ENCODE peak calls at places on chromosome 15, in four cellular contexts. E, U, Q and G are unnamed samples.

GRCh38 chr15:59616390-59616789 is 4.8 kb downstream of the GCNT3 start:
- DNase-seq in E (no peak), U (no peak), Q (no peak), G (no peak)

GRCh38 chr15:91469627-91470567 is 369.8 kb downstream of the SV2B start:
- DNase-seq in E (no peak), U (no peak), Q (no peak), G (no peak)

GRCh38 chr15:32993285-32993684 is 201.2 kb downstream of the FMN1 start:
- DNase-seq in E (no peak), U (no peak), Q (no peak), G (no peak)

GRCh38 chr15:80615783-80616391 is 79.2 kb upstream of the ABHD17C start:
- DNase-seq in E (no peak), U (peak), Q (peak), G (peak)

GRCh38 chr15:81337241-81337640 is 13.3 kb upstream of the STARD5 start:
- DNase-seq in E (peak), U (no peak), Q (no peak), G (no peak)

GRCh38 chr15:78772738-78773137 is 38.5 kb downstream of the ADAMTS7 start:
- DNase-seq in E (no peak), U (no peak), Q (no peak), G (no peak)

GRCh38 chr15:32774022-32774421 is 56.2 kb downstream of the GREM1 start:
- DNase-seq in E (no peak), U (no peak), Q (no peak), G (no peak)

GRCh38 chr15:101535170-101535902 is 45.8 kb upstream of the PCSK6 start:
- DNase-seq in E (peak), U (no peak), Q (no peak), G (no peak)

GRCh38 chr15:58988011-58988785 is 735 bp downstream of the RNF111 start:
- DNase-seq in E (peak), U (peak), Q (peak), G (peak)

GRCh38 chr15:60620707-60621106 is 141.8 kb upstream of the ICE2 start:
- DNase-seq in E (peak), U (no peak), Q (peak), G (no peak)

GRCh38 chr15:84108725-84109124 is 126.8 kb upstream of the GOLGA6L4 start:
- DNase-seq in E (no peak), U (no peak), Q (no peak), G (no peak)

GRCh38 chr15:29749365-29750086 is 72.7 kb downstream of the TJP1 start:
- DNase-seq in E (no peak), U (no peak), Q (no peak), G (no peak)

GRCh38 chr15:52161406-52161966 is 29.7 kb downstream of the GNB5 start:
- DNase-seq in E (no peak), U (no peak), Q (no peak), G (no peak)

GRCh38 chr15:71149645-71150557 is 34.6 kb downstream of the THSD4 start:
- DNase-seq in E (no peak), U (no peak), Q (peak), G (peak)

GRCh38 chr15:36658905-36659304 is 79.5 kb downstream of the CDIN1 start:
- DNase-seq in E (no peak), U (no peak), Q (no peak), G (no peak)

GRCh38 chr15:53031469-53031868 is 241.3 kb upstream of the ONECUT1 start:
- DNase-seq in E (no peak), U (no peak), Q (no peak), G (no peak)

GRCh38 chr15:23647421-23648375 is at the start of gene MAGEL2:
- DNase-seq in E (peak), U (peak), Q (no peak), G (no peak)

GRCh38 chr15:96276438-96277210 is 53.9 kb upstream of the NR2F2 start:
- DNase-seq in E (no peak), U (no peak), Q (no peak), G (no peak)

GRCh38 chr15:48748535-48748934 is 62.3 kb downstream of the CEP152 start:
- DNase-seq in E (no peak), U (no peak), Q (no peak), G (no peak)

GRCh38 chr15:48190932-48191573 is 412 bp upstream of the CTXN2 start:
- DNase-seq in E (peak), U (peak), Q (peak), G (peak)

GRCh38 chr15:33292718-33293307 is 18.0 kb upstream of the RYR3 start:
- DNase-seq in E (peak), U (peak), Q (peak), G (peak)

GRCh38 chr15:75702431-75702830 is 10.2 kb downstream of the CSPG4 start:
- DNase-seq in E (no peak), U (no peak), Q (no peak), G (no peak)

GRCh38 chr15:89335289-89336041 is 841 bp upstream of the POLG start:
- DNase-seq in E (peak), U (peak), Q (peak), G (no peak)

GRCh38 chr15:66760358-66760967 is 58.4 kb downstream of the SMAD6 start:
- DNase-seq in E (no peak), U (no peak), Q (no peak), G (peak)

GRCh38 chr15:70775160-70775559 is 11.8 kb upstream of the UACA start:
- DNase-seq in E (no peak), U (no peak), Q (no peak), G (no peak)

GRCh38 chr15:72227720-72228119 is 3.3 kb downstream of the PKM start:
- DNase-seq in E (no peak), U (no peak), Q (no peak), G (no peak)

GRCh38 chr15:76553102-76553501 is 216.5 kb downstream of the ISL2 start:
- DNase-seq in E (no peak), U (no peak), Q (no peak), G (peak)

GRCh38 chr15:88745696-88746095 is 57.5 kb upstream of the ACAN start:
- DNase-seq in E (no peak), U (no peak), Q (no peak), G (no peak)

GRCh38 chr15:80936288-80937078 is 53.1 kb downstream of the MESD start:
- DNase-seq in E (no peak), U (no peak), Q (no peak), G (no peak)

GRCh38 chr15:61047783-61048182 is 181.3 kb downstream of the RORA start:
- DNase-seq in E (no peak), U (no peak), Q (no peak), G (no peak)

GRCh38 chr15:93087825-93088199 is 1.2 kb downstream of the RGMA start:
- DNase-seq in E (peak), U (peak), Q (peak), G (peak)

GRCh38 chr15:96582473-96582872 is 252.0 kb downstream of the NR2F2 start:
- DNase-seq in E (no peak), U (no peak), Q (no peak), G (no peak)

GRCh38 chr15:27844018-27844666 is 255.0 kb downstream of the OCA2 start:
- DNase-seq in E (peak), U (no peak), Q (no peak), G (no peak)

GRCh38 chr15:66581972-66582537 is 16.3 kb upstream of the LCTL start:
- DNase-seq in E (no peak), U (no peak), Q (no peak), G (no peak)

GRCh38 chr15:48965972-48966371 is 2.3 kb upstream of the SHC4 start:
- DNase-seq in E (no peak), U (no peak), Q (no peak), G (no peak)

GRCh38 chr15:78257681-78258080 is 6.7 kb upstream of the DNAJA4 start:
- DNase-seq in E (no peak), U (no peak), Q (no peak), G (no peak)

GRCh38 chr15:99014803-99015676 is 7.4 kb upstream of the PGPEP1L start:
- DNase-seq in E (peak), U (peak), Q (peak), G (peak)

GRCh38 chr15:99480223-99480810 is 85.5 kb upstream of the MEF2A start:
- DNase-seq in E (no peak), U (no peak), Q (no peak), G (no peak)

GRCh38 chr15:26974120-26974780 is 3.3 kb downstream of the GABRG3 start:
- DNase-seq in E (peak), U (no peak), Q (no peak), G (no peak)

GRCh38 chr15:72844067-72844466 is 60.5 kb upstream of the ADPGK start:
- DNase-seq in E (no peak), U (no peak), Q (no peak), G (no peak)

GRCh38 chr15:38275951-38276350 is 23.3 kb downstream of the SPRED1 start:
- DNase-seq in E (no peak), U (no peak), Q (no peak), G (no peak)
- TF ChIP-seq POLR2A in E (no peak), U (no peak), Q (no peak), G (no peak)

GRCh38 chr15:97995192-97995591 is 34.7 kb downstream of the ARRDC4 start:
- DNase-seq in E (no peak), U (no peak), Q (no peak), G (no peak)
- H3K4me3 ChIP-seq in E (no peak), U (no peak), Q (no peak), G (no peak)

GRCh38 chr15:62391565-62392262 is 226.6 kb upstream of the C2CD4B start:
- DNase-seq in E (peak), U (peak), Q (peak), G (peak)

GRCh38 chr15:62390793-62391543 is 225.9 kb upstream of the C2CD4B start:
- DNase-seq in E (peak), U (peak), Q (peak), G (peak)

GRCh38 chr15:62392411-62392810 is 227.3 kb upstream of the C2CD4B start:
- DNase-seq in E (no peak), U (no peak), Q (no peak), G (peak)

GRCh38 chr15:62393196-62393595 is 228.1 kb upstream of the C2CD4B start:
- DNase-seq in E (no peak), U (no peak), Q (no peak), G (no peak)

DNA sequence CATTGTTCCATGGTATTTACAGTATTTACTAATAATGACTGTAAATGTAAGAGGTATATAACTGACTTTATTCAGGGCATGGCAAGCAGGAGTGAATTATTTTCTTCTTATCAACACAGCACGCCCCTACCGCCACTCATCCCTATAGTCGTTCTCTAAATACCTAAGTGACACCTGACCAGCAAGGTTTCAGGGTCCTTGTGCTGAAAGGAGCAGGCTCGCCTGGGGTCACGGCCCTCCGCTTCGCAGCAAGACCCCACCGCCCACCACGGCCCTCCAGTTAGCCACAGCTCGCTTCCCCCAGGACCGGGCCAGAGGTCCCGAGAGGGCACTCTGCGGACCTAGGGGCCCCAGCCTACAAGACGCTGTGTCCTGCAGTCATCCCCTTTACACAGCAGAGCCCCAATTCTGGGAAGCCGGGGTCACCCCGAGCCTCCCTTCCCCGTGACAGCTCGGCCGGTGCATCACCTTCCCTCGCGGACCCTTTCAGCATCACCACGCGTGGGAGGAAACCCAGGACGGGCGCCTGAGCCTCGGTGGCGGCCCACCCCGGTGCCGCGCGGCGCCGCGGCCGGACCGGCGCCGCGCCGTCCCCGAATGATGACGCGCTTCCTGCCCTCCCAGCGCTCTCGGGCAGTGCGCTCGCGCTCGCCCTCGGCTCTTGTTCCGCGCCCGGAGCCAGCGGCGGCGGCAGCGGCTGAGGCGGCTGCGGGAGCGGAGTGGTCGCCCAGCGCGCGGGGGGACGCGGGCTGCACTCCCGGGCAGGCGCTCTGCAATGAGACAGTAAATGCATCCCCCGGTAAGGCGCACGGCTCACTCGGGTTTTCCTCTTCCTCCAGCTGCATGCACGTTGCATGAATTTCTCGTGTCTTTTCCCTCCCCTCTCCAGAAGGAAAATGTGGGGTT is 225.1 kb upstream of the C2CD4B start:
- DNase-seq in E (peak), U (peak), Q (peak), G (peak)
- TF ChIP-seq POLR2A in E (peak), U (peak), Q (peak), G (peak)

GRCh38 chr15:73989001-73989798 is 2.9 kb downstream of the STOML1 start:
- DNase-seq in E (no peak), U (no peak), Q (no peak), G (no peak)

GRCh38 chr15:73991726-73992593 is at the start of gene STOML1:
- DNase-seq in E (peak), U (peak), Q (peak), G (peak)

GRCh38 chr15:73988075-73988969 is 3.8 kb downstream of the STOML1 start:
- DNase-seq in E (no peak), U (no peak), Q (no peak), G (no peak)

GRCh38 chr15:73991260-73991659 is 835 bp downstream of the STOML1 start:
- DNase-seq in E (no peak), U (peak), Q (peak), G (peak)

DNA sequence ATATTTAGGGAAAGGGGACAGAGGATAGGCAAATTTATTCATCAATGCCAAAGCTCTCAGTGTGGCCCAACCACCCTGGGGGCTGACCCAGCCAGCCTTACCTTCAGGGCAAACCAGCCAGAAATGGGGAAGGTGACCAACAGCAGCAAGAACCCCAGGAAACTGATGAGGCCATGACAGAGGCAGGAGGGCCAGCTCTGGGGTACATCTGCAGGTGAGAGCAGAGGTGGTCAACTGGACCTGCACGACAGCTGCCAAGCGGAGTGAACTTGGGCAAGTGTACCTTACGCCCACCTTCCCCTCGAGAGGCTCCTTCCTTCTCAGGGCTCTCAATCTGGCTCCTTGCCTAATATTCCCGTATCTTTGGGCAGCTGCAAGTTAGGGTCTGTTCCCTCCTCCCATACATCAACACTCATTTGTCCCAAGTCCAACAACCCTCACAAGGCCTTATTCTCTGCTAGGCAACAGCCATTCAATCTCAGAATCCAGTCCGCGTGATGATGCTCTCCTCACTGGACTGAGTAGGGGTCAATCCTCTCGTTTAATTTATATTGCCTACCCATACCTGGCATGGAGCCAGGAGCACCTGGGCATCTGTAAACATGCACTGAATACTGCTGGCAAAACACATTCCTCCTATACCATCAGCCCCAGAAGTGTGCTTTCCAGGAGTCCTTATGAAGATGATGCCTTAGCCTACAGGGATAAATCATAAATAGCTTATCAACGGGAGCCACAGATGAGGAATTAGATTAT is 1.7 kb downstream of the STOML1 start:
- DNase-seq in E (no peak), U (no peak), Q (no peak), G (no peak)
- H3K4me3 ChIP-seq in E (no peak), U (no peak), Q (no peak), G (peak)

GRCh38 chr15:68816795-68817303 is 3.8 kb downstream of the ANP32A start:
- DNase-seq in E (peak), U (peak), Q (no peak), G (no peak)
- TF ChIP-seq POLR2A in E (peak), U (no peak), Q (no peak), G (no peak)

GRCh38 chr15:67781907-67782559 is 43.3 kb upstream of the SKOR1 start:
- DNase-seq in E (no peak), U (no peak), Q (no peak), G (no peak)

GRCh38 chr15:67781061-67781460 is 44.2 kb upstream of the SKOR1 start:
- DNase-seq in E (no peak), U (no peak), Q (no peak), G (no peak)

GRCh38 chr15:67783303-67783702 is 42.0 kb upstream of the SKOR1 start:
- DNase-seq in E (no peak), U (no peak), Q (no peak), G (no peak)

GRCh38 chr15:67784057-67784781 is 41.1 kb upstream of the SKOR1 start:
- DNase-seq in E (no peak), U (no peak), Q (no peak), G (no peak)

DNA sequence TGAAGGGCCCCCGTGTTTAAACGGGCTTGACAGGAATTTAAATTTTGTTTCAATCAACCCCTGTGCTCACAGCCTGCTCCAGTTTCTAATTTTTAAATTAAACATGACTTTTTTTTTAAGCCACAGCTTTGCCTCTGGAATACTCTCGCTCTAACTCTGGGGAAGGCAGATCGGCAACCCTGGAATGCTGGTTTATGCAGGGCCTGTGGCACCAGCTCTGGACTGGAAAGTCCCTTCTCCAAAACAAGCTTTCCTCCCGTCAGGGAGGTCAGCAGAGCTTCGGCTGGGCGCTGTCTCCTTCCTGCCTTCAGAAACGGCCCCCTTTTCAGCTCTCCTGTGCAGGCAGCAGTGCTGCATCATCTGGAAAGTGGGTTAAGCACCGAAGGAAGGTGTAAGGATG is 42.7 kb upstream of the SKOR1 start:
- DNase-seq in E (no peak), U (no peak), Q (no peak), G (no peak)
- H3K4me3 ChIP-seq in E (no peak), U (no peak), Q (no peak), G (no peak)

DNA sequence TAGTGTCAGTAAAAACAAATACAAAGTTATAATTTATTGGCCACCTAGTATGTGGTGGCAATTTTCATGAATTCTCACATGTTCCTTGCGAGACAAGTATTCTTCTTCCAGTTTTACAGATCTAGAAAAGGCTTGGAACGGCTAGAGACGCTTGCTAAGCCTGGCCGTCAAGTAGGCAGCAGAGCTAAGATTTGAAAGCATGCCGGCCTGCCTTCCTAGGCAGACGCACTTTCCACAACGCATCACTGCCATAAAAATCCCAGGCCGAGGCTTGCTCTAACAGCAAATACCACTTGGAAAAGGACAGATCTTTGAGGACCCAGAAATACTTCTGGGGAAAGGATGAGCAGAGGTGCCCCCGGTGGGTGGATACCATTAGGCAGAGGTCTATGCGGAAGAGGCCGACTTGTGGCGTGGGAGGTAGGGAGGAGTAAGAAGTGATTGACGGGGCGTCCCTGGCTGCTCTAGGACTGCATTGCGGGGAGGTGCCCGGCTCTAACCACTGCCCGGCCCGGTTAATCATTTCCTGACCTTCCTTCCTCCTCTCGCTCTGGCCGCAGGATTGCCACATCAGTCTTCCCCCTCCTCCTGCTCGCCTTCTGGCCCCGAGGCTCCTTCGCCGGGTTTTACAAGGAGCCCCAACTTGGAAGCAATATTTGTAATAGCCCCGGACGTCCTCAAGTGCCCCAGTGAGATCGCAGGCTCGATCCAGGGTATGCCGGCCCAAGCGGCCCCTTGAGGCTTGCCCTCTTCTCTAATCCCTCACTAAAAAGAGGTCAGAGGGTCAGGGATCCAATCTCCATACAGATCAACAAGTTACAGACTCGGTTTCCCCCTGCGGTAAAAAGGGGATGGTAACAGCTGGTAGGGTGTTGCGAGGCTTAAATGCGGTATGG is 1.3 kb upstream of the USP3 start:
- DNase-seq in E (peak), U (peak), Q (peak), G (peak)
- TF ChIP-seq POLR2A in E (no peak), U (peak), Q (peak), G (no peak)